ENCODE peak calls at places on chromosomes 4 and X, in nine cellular contexts. Q is choroid plexus epithelial cell; C is caudate nucleus; J is GM20000; L is central memory CD4-positive, alpha-beta T cell; I is stimulated activated CD4-positive, alpha-beta T cell treated with anti-CD3 and anti-CD28 coated beads, Interleukin-1b, Interleukin-23, amount 100 ng/mL, for 4 hours; W is AG08395; G is NCI-H1694; E is dorsolateral prefrontal cortex. M is an unnamed sample.

GRCh38 chr4:87050596-87050995 is 115.8 kb downstream of the AFF1 start:
- DNase-seq in Q (no peak), C (no peak), J (no peak), L (no peak), I (no peak), W (no peak), G (no peak), E (no peak), M (no peak)

GRCh38 chr4:96162631-96163030 is 322.7 kb downstream of the PDHA2 start:
- DNase-seq in Q (peak; percentile 68), C (no peak), J (no peak), L (no peak), I (no peak), W (no peak), G (no peak), E (no peak), M (no peak)

GRCh38 chrX:139158256-139158655 is 372.3 kb upstream of the F9 start:
- DNase-seq in Q (no peak), C (no peak), J (no peak), L (no peak), I (no peak), W (no peak), G (no peak), E (no peak), M (no peak)

GRCh38 chr4:88841635-88842034 is 144.0 kb upstream of the NAP1L5 start:
- DNase-seq in Q (no peak), C (no peak), J (no peak), L (no peak), I (no peak), W (peak; percentile 14), G (no peak), E (no peak), M (no peak)

GRCh38 chrX:41718481-41719245 is 5.3 kb upstream of the GPR82 start:
- DNase-seq in Q (peak; percentile 28), C (no peak), J (no peak), L (no peak), I (no peak), W (no peak), G (no peak), E (no peak), M (peak; percentile 37)

GRCh38 chr4:168051526-168051925 is 40.8 kb upstream of the ANXA10 start:
- DNase-seq in Q (no peak), C (no peak), J (no peak), L (no peak), I (no peak), W (no peak), G (no peak), E (no peak), M (no peak)

GRCh38 chr4:125244848-125245450 is 69.8 kb upstream of the FAT4 start:
- DNase-seq in Q (peak; percentile 57), C (no peak), J (no peak), L (no peak), I (no peak), W (peak; percentile 22), G (no peak), E (no peak), M (no peak)

GRCh38 chr4:159137176-159137575 is 34.3 kb downstream of the RAPGEF2 start:
- DNase-seq in Q (no peak), C (no peak), J (no peak), L (no peak), I (no peak), W (no peak), G (no peak), E (no peak), M (no peak)

GRCh38 chr4:16869594-16870245 is 28.7 kb downstream of the LDB2 start:
- DNase-seq in Q (no peak), C (no peak), J (no peak), L (no peak), I (no peak), W (no peak), G (no peak), E (peak; percentile 75), M (no peak)

GRCh38 chr4:61583696-61584095 is 383.6 kb downstream of the ADGRL3 start:
- DNase-seq in Q (peak; percentile 28), C (no peak), J (no peak), L (no peak), I (no peak), W (no peak), G (no peak), E (no peak), M (peak; percentile 61)

GRCh38 chr4:177482367-177482766 is 40.1 kb upstream of the AGA start:
- DNase-seq in Q (no peak), C (no peak), J (no peak), L (no peak), I (no peak), W (no peak), G (no peak), E (no peak), M (no peak)

GRCh38 chrX:118226060-118226428 is 109.4 kb upstream of the KLHL13 start:
- DNase-seq in Q (peak; percentile 21), C (no peak), J (peak; percentile 25), L (no peak), I (no peak), W (peak; percentile 7), G (peak; percentile 10), E (no peak), M (no peak)

GRCh38 chr4:164828945-164829344 is 48.0 kb upstream of the APELA start:
- DNase-seq in Q (no peak), C (no peak), J (no peak), L (no peak), I (no peak), W (no peak), G (no peak), E (no peak), M (no peak)

GRCh38 chr4:160836431-160836830 is 1327.4 kb downstream of the FSTL5 start:
- DNase-seq in Q (no peak), C (no peak), J (no peak), L (no peak), I (no peak), W (no peak), G (no peak), E (no peak), M (no peak)

GRCh38 chr4:177907736-177908424 is 465.6 kb upstream of the AGA start:
- DNase-seq in Q (no peak), C (no peak), J (no peak), L (no peak), I (no peak), W (no peak), G (no peak), E (no peak), M (no peak)

GRCh38 chrX:140975472-140975871 is 26.9 kb upstream of the SPANXB1 start:
- DNase-seq in Q (no peak), C (no peak), J (no peak), L (no peak), I (no peak), W (no peak), G (no peak), E (no peak), M (no peak)

M was measured in kidney epithelial cell.